ENCODE peak calls at places on chromosome 19, in four cellular contexts. One of them, this sample, is unnamed.
A peak's percentile ranks its signal among the peaks of the same experiment; 100 is the strongest.

GRCh38 chr19:54188224-54188871 is 1.0 kb downstream of the MBOAT7 start:
- DNase-seq in activated CD4-positive, alpha-beta T cell treated with anti-CD3 and anti-CD28 coated beads for 4 hours: peak; percentile 70
- DNase-seq in C1 segment of cervical spinal cord: peak; percentile 10
- DNase-seq in activated CD8-positive, alpha-beta memory T cell treated with anti-CD3 and anti-CD28 coated beads, Interleukin-2, amount 10 ng/mL, durations not matched to agents 7 days and 5 days: peak; percentile 79
- DNase-seq in this sample: peak; percentile 42

GRCh38 chr19:45767410-45767880 is 1.6 kb downstream of the SIX5 start:
- DNase-seq in activated CD4-positive, alpha-beta T cell treated with anti-CD3 and anti-CD28 coated beads for 4 hours: no peak
- DNase-seq in activated CD8-positive, alpha-beta memory T cell treated with anti-CD3 and anti-CD28 coated beads, Interleukin-2, amount 10 ng/mL, durations not matched to agents 7 days and 5 days: no peak
- DNase-seq in C1 segment of cervical spinal cord: peak; percentile 9
- DNase-seq in this sample: no peak

GRCh38 chr19:8001995-8002849 is 3.2 kb downstream of the ELAVL1 start:
- DNase-seq in activated CD4-positive, alpha-beta T cell treated with anti-CD3 and anti-CD28 coated beads for 4 hours: peak; percentile 64
- DNase-seq in activated CD8-positive, alpha-beta memory T cell treated with anti-CD3 and anti-CD28 coated beads, Interleukin-2, amount 10 ng/mL, durations not matched to agents 7 days and 5 days: peak; percentile 85
- DNase-seq in C1 segment of cervical spinal cord: peak; percentile 74
- DNase-seq in this sample: peak; percentile 4

GRCh38 chr19:55212447-55212846 is 3.1 kb upstream of the PTPRH start:
- DNase-seq in activated CD4-positive, alpha-beta T cell treated with anti-CD3 and anti-CD28 coated beads for 4 hours: peak; percentile 24
- DNase-seq in C1 segment of cervical spinal cord: no peak
- DNase-seq in activated CD8-positive, alpha-beta memory T cell treated with anti-CD3 and anti-CD28 coated beads, Interleukin-2, amount 10 ng/mL, durations not matched to agents 7 days and 5 days: peak; percentile 64
- DNase-seq in this sample: no peak

GRCh38 chr19:10836478-10837325 is 690 bp upstream of the TMED1 start:
- DNase-seq in activated CD8-positive, alpha-beta memory T cell treated with anti-CD3 and anti-CD28 coated beads, Interleukin-2, amount 10 ng/mL, durations not matched to agents 7 days and 5 days: peak; percentile 93
- DNase-seq in C1 segment of cervical spinal cord: no peak
- DNase-seq in activated CD4-positive, alpha-beta T cell treated with anti-CD3 and anti-CD28 coated beads for 4 hours: peak; percentile 76
- DNase-seq in this sample: peak; percentile 88

GRCh38 chr19:44611812-44612295 is 1.5 kb upstream of the IGSF23 start:
- DNase-seq in activated CD4-positive, alpha-beta T cell treated with anti-CD3 and anti-CD28 coated beads for 4 hours: no peak
- DNase-seq in C1 segment of cervical spinal cord: no peak
- DNase-seq in activated CD8-positive, alpha-beta memory T cell treated with anti-CD3 and anti-CD28 coated beads, Interleukin-2, amount 10 ng/mL, durations not matched to agents 7 days and 5 days: no peak
- DNase-seq in this sample: no peak

GRCh38 chr19:4036576-4037300 is 29.2 kb downstream of the PIAS4 start:
- DNase-seq in C1 segment of cervical spinal cord: no peak
- DNase-seq in activated CD4-positive, alpha-beta T cell treated with anti-CD3 and anti-CD28 coated beads for 4 hours: no peak
- DNase-seq in activated CD8-positive, alpha-beta memory T cell treated with anti-CD3 and anti-CD28 coated beads, Interleukin-2, amount 10 ng/mL, durations not matched to agents 7 days and 5 days: no peak
- DNase-seq in this sample: no peak

GRCh38 chr19:17075860-17076538 is 422 bp downstream of the MYO9B start:
- DNase-seq in C1 segment of cervical spinal cord: no peak
- DNase-seq in activated CD8-positive, alpha-beta memory T cell treated with anti-CD3 and anti-CD28 coated beads, Interleukin-2, amount 10 ng/mL, durations not matched to agents 7 days and 5 days: peak; percentile 86
- DNase-seq in activated CD4-positive, alpha-beta T cell treated with anti-CD3 and anti-CD28 coated beads for 4 hours: peak; percentile 46
- DNase-seq in this sample: no peak

GRCh38 chr19:19530423-19530804 is 1.7 kb downstream of the YJEFN3 start:
- DNase-seq in C1 segment of cervical spinal cord: no peak
- DNase-seq in activated CD8-positive, alpha-beta memory T cell treated with anti-CD3 and anti-CD28 coated beads, Interleukin-2, amount 10 ng/mL, durations not matched to agents 7 days and 5 days: no peak
- DNase-seq in activated CD4-positive, alpha-beta T cell treated with anti-CD3 and anti-CD28 coated beads for 4 hours: no peak
- DNase-seq in this sample: peak; percentile 24

GRCh38 chr19:16073988-16074387 is 2.3 kb upstream of the TPM4 start:
- DNase-seq in activated CD8-positive, alpha-beta memory T cell treated with anti-CD3 and anti-CD28 coated beads, Interleukin-2, amount 10 ng/mL, durations not matched to agents 7 days and 5 days: no peak
- DNase-seq in activated CD4-positive, alpha-beta T cell treated with anti-CD3 and anti-CD28 coated beads for 4 hours: no peak
- DNase-seq in C1 segment of cervical spinal cord: no peak
- DNase-seq in this sample: no peak

GRCh38 chr19:35486268-35486708 is 4.0 kb downstream of the KRTDAP start:
- DNase-seq in activated CD4-positive, alpha-beta T cell treated with anti-CD3 and anti-CD28 coated beads for 4 hours: no peak
- DNase-seq in activated CD8-positive, alpha-beta memory T cell treated with anti-CD3 and anti-CD28 coated beads, Interleukin-2, amount 10 ng/mL, durations not matched to agents 7 days and 5 days: no peak
- DNase-seq in C1 segment of cervical spinal cord: no peak
- DNase-seq in this sample: no peak

GRCh38 chr19:1852294-1852646 is 4.0 kb upstream of the REXO1 start:
- DNase-seq in activated CD8-positive, alpha-beta memory T cell treated with anti-CD3 and anti-CD28 coated beads, Interleukin-2, amount 10 ng/mL, durations not matched to agents 7 days and 5 days: no peak
- DNase-seq in activated CD4-positive, alpha-beta T cell treated with anti-CD3 and anti-CD28 coated beads for 4 hours: no peak
- DNase-seq in C1 segment of cervical spinal cord: no peak
- DNase-seq in this sample: no peak

GRCh38 chr19:52464798-52465470 is 11.6 kb downstream of the ZNF578 start:
- DNase-seq in activated CD4-positive, alpha-beta T cell treated with anti-CD3 and anti-CD28 coated beads for 4 hours: no peak
- DNase-seq in C1 segment of cervical spinal cord: no peak
- DNase-seq in activated CD8-positive, alpha-beta memory T cell treated with anti-CD3 and anti-CD28 coated beads, Interleukin-2, amount 10 ng/mL, durations not matched to agents 7 days and 5 days: no peak
- DNase-seq in this sample: no peak

GRCh38 chr19:19468424-19469050 is 46.8 kb downstream of the TSSK6 start:
- DNase-seq in activated CD8-positive, alpha-beta memory T cell treated with anti-CD3 and anti-CD28 coated beads, Interleukin-2, amount 10 ng/mL, durations not matched to agents 7 days and 5 days: no peak
- DNase-seq in activated CD4-positive, alpha-beta T cell treated with anti-CD3 and anti-CD28 coated beads for 4 hours: no peak
- DNase-seq in C1 segment of cervical spinal cord: no peak
- DNase-seq in this sample: no peak

GRCh38 chr19:22428299-22428913 is 6.3 kb upstream of the ZNF98 start:
- DNase-seq in activated CD4-positive, alpha-beta T cell treated with anti-CD3 and anti-CD28 coated beads for 4 hours: no peak
- DNase-seq in C1 segment of cervical spinal cord: no peak
- DNase-seq in activated CD8-positive, alpha-beta memory T cell treated with anti-CD3 and anti-CD28 coated beads, Interleukin-2, amount 10 ng/mL, durations not matched to agents 7 days and 5 days: no peak
- DNase-seq in this sample: no peak

GRCh38 chr19:10517760-10518443 is 655 bp upstream of the S1PR5 start:
- DNase-seq in C1 segment of cervical spinal cord: peak; percentile 64
- DNase-seq in activated CD4-positive, alpha-beta T cell treated with anti-CD3 and anti-CD28 coated beads for 4 hours: no peak
- DNase-seq in activated CD8-positive, alpha-beta memory T cell treated with anti-CD3 and anti-CD28 coated beads, Interleukin-2, amount 10 ng/mL, durations not matched to agents 7 days and 5 days: no peak
- DNase-seq in this sample: peak; percentile 82

GRCh38 chr19:19575411-19575810 is 37.3 kb downstream of the CILP2 start:
- DNase-seq in C1 segment of cervical spinal cord: no peak
- DNase-seq in activated CD4-positive, alpha-beta T cell treated with anti-CD3 and anti-CD28 coated beads for 4 hours: no peak
- DNase-seq in activated CD8-positive, alpha-beta memory T cell treated with anti-CD3 and anti-CD28 coated beads, Interleukin-2, amount 10 ng/mL, durations not matched to agents 7 days and 5 days: no peak
- DNase-seq in this sample: no peak

GRCh38 chr19:3378352-3379146 is 12.2 kb downstream of the NFIC start:
- DNase-seq in activated CD4-positive, alpha-beta T cell treated with anti-CD3 and anti-CD28 coated beads for 4 hours: no peak
- DNase-seq in C1 segment of cervical spinal cord: no peak
- DNase-seq in activated CD8-positive, alpha-beta memory T cell treated with anti-CD3 and anti-CD28 coated beads, Interleukin-2, amount 10 ng/mL, durations not matched to agents 7 days and 5 days: no peak
- DNase-seq in this sample: no peak

GRCh38 chr19:14555918-14556661 is 15.8 kb downstream of the NDUFB7 start:
- DNase-seq in activated CD8-positive, alpha-beta memory T cell treated with anti-CD3 and anti-CD28 coated beads, Interleukin-2, amount 10 ng/mL, durations not matched to agents 7 days and 5 days: no peak
- DNase-seq in activated CD4-positive, alpha-beta T cell treated with anti-CD3 and anti-CD28 coated beads for 4 hours: no peak
- DNase-seq in C1 segment of cervical spinal cord: no peak
- DNase-seq in this sample: no peak

GRCh38 chr19:44212865-44213346 is 574 bp downstream of the ZNF227 start:
- DNase-seq in activated CD8-positive, alpha-beta memory T cell treated with anti-CD3 and anti-CD28 coated beads, Interleukin-2, amount 10 ng/mL, durations not matched to agents 7 days and 5 days: no peak
- DNase-seq in C1 segment of cervical spinal cord: no peak
- DNase-seq in activated CD4-positive, alpha-beta T cell treated with anti-CD3 and anti-CD28 coated beads for 4 hours: no peak
- DNase-seq in this sample: peak; percentile 20